ENCODE peak calls at places on chromosomes 12 and 14, in nine cellular contexts. One of them, this sample, is unnamed.
A peak's percentile ranks its signal among the peaks of the same experiment; 100 is the strongest.

GRCh38 chr12:11875414-11875935 is 195.3 kb upstream of the BCL2L14 start:
- DNase-seq in coronary artery: no peak
- DNase-seq in T-helper 9 cell: no peak
- DNase-seq in mesothelial cell of epicardium: no peak
- DNase-seq in fibroblast of pulmonary artery: peak; percentile 11
- DNase-seq in fibroblast of the aortic adventitia: peak; percentile 9
- DNase-seq in heart left ventricle: no peak
- DNase-seq in CD4-positive, alpha-beta memory T cell: no peak
- DNase-seq in dermis blood vessel endothelial cell: peak; percentile 56
- DNase-seq in this sample: no peak

GRCh38 chr12:15636060-15636890 is 152.9 kb downstream of the EPS8 start:
- DNase-seq in coronary artery: no peak
- DNase-seq in T-helper 9 cell: no peak
- DNase-seq in mesothelial cell of epicardium: no peak
- DNase-seq in fibroblast of pulmonary artery: no peak
- DNase-seq in fibroblast of the aortic adventitia: no peak
- DNase-seq in heart left ventricle: no peak
- DNase-seq in CD4-positive, alpha-beta memory T cell: no peak
- DNase-seq in dermis blood vessel endothelial cell: no peak
- DNase-seq in this sample: no peak

GRCh38 chr12:34219046-34219770 is 196.9 kb downstream of the ALG10 start:
- DNase-seq in coronary artery: no peak
- DNase-seq in T-helper 9 cell: no peak
- DNase-seq in mesothelial cell of epicardium: no peak
- DNase-seq in fibroblast of pulmonary artery: no peak
- DNase-seq in fibroblast of the aortic adventitia: no peak
- DNase-seq in heart left ventricle: no peak
- DNase-seq in CD4-positive, alpha-beta memory T cell: peak; percentile 3
- DNase-seq in dermis blood vessel endothelial cell: no peak
- DNase-seq in this sample: no peak

GRCh38 chr14:28821993-28822392 is 55.4 kb downstream of the FOXG1 start:
- DNase-seq in coronary artery: no peak
- DNase-seq in T-helper 9 cell: no peak
- DNase-seq in mesothelial cell of epicardium: no peak
- DNase-seq in fibroblast of pulmonary artery: no peak
- DNase-seq in fibroblast of the aortic adventitia: no peak
- DNase-seq in heart left ventricle: no peak
- DNase-seq in CD4-positive, alpha-beta memory T cell: no peak
- DNase-seq in dermis blood vessel endothelial cell: no peak
- DNase-seq in this sample: no peak

GRCh38 chr14:23546450-23547035 is 5.0 kb downstream of the ZFHX2 start:
- DNase-seq in coronary artery: no peak
- DNase-seq in T-helper 9 cell: no peak
- DNase-seq in mesothelial cell of epicardium: no peak
- DNase-seq in fibroblast of pulmonary artery: no peak
- DNase-seq in fibroblast of the aortic adventitia: no peak
- DNase-seq in heart left ventricle: no peak
- DNase-seq in CD4-positive, alpha-beta memory T cell: no peak
- DNase-seq in dermis blood vessel endothelial cell: no peak
- DNase-seq in this sample: no peak

GRCh38 chr14:102229739-102230092 is 75.2 kb downstream of the MOK start:
- DNase-seq in coronary artery: no peak
- DNase-seq in T-helper 9 cell: no peak
- DNase-seq in mesothelial cell of epicardium: no peak
- DNase-seq in fibroblast of pulmonary artery: no peak
- DNase-seq in fibroblast of the aortic adventitia: no peak
- DNase-seq in heart left ventricle: no peak
- DNase-seq in CD4-positive, alpha-beta memory T cell: no peak
- DNase-seq in dermis blood vessel endothelial cell: no peak
- DNase-seq in this sample: no peak

GRCh38 chr12:321606-322326 is 59.1 kb upstream of the SLC6A13 start:
- DNase-seq in coronary artery: no peak
- DNase-seq in T-helper 9 cell: no peak
- DNase-seq in mesothelial cell of epicardium: no peak
- DNase-seq in fibroblast of pulmonary artery: peak; percentile 55
- DNase-seq in fibroblast of the aortic adventitia: peak; percentile 7
- DNase-seq in heart left ventricle: no peak
- DNase-seq in CD4-positive, alpha-beta memory T cell: no peak
- DNase-seq in dermis blood vessel endothelial cell: peak; percentile 30
- DNase-seq in this sample: no peak

GRCh38 chr12:81626406-81626805 is 132.7 kb downstream of the PPFIA2 start:
- DNase-seq in coronary artery: no peak
- DNase-seq in T-helper 9 cell: no peak
- DNase-seq in mesothelial cell of epicardium: no peak
- DNase-seq in fibroblast of pulmonary artery: no peak
- DNase-seq in fibroblast of the aortic adventitia: no peak
- DNase-seq in heart left ventricle: no peak
- DNase-seq in CD4-positive, alpha-beta memory T cell: no peak
- DNase-seq in dermis blood vessel endothelial cell: no peak
- DNase-seq in this sample: no peak

GRCh38 chr14:39015360-39015961 is 87.6 kb downstream of the SEC23A start:
- DNase-seq in coronary artery: no peak
- DNase-seq in T-helper 9 cell: no peak
- DNase-seq in mesothelial cell of epicardium: no peak
- DNase-seq in fibroblast of pulmonary artery: peak; percentile 78
- DNase-seq in fibroblast of the aortic adventitia: peak; percentile 69
- DNase-seq in heart left ventricle: peak; percentile 16
- DNase-seq in CD4-positive, alpha-beta memory T cell: peak; percentile 19
- DNase-seq in dermis blood vessel endothelial cell: peak; percentile 81
- DNase-seq in this sample: peak; percentile 4

GRCh38 chr12:92412931-92413685 is 267.5 kb upstream of the BTG1 start:
- DNase-seq in coronary artery: no peak
- DNase-seq in T-helper 9 cell: no peak
- DNase-seq in mesothelial cell of epicardium: no peak
- DNase-seq in fibroblast of pulmonary artery: no peak
- DNase-seq in fibroblast of the aortic adventitia: no peak
- DNase-seq in heart left ventricle: no peak
- DNase-seq in CD4-positive, alpha-beta memory T cell: no peak
- DNase-seq in dermis blood vessel endothelial cell: no peak
- DNase-seq in this sample: no peak

GRCh38 chr14:38137005-38137404 is 70.7 kb upstream of the SSTR1 start:
- DNase-seq in coronary artery: no peak
- DNase-seq in T-helper 9 cell: no peak
- DNase-seq in mesothelial cell of epicardium: no peak
- DNase-seq in fibroblast of pulmonary artery: peak; percentile 31
- DNase-seq in fibroblast of the aortic adventitia: no peak
- DNase-seq in heart left ventricle: no peak
- DNase-seq in CD4-positive, alpha-beta memory T cell: no peak
- DNase-seq in dermis blood vessel endothelial cell: no peak
- DNase-seq in this sample: no peak

GRCh38 chr14:21894003-21894897 is 220.6 kb upstream of the OR4E1 start:
- DNase-seq in coronary artery: no peak
- DNase-seq in T-helper 9 cell: peak; percentile 32
- DNase-seq in mesothelial cell of epicardium: no peak
- DNase-seq in fibroblast of pulmonary artery: no peak
- DNase-seq in fibroblast of the aortic adventitia: no peak
- DNase-seq in heart left ventricle: no peak
- DNase-seq in CD4-positive, alpha-beta memory T cell: peak; percentile 46
- DNase-seq in dermis blood vessel endothelial cell: peak; percentile 60
- DNase-seq in this sample: peak; percentile 25

GRCh38 chr12:13425766-13426165 is 229.2 kb downstream of the EMP1 start:
- DNase-seq in coronary artery: no peak
- DNase-seq in T-helper 9 cell: no peak
- DNase-seq in mesothelial cell of epicardium: no peak
- DNase-seq in fibroblast of pulmonary artery: peak; percentile 45
- DNase-seq in fibroblast of the aortic adventitia: peak; percentile 28
- DNase-seq in heart left ventricle: no peak
- DNase-seq in CD4-positive, alpha-beta memory T cell: no peak
- DNase-seq in dermis blood vessel endothelial cell: no peak
- DNase-seq in this sample: no peak

This sample was measured in CD4-positive, CD25-positive, alpha-beta regulatory T cell.